ENCODE peak calls at places on chromosome 16, in nine cellular contexts. One of them, this sample, is unnamed.

GRCh38 chr16:5044011-5044540 is 10.3 kb upstream of the NAGPA start:
- DNase-seq in hypothalamus: no peak
- DNase-seq in posterior cingulate gyrus: no peak
- DNase-seq in type B pancreatic cell: no peak
- DNase-seq in C1 segment of cervical spinal cord: no peak
- DNase-seq in adipocyte: no peak
- DNase-seq in brain microvascular endothelial cell: no peak
- DNase-seq in HCEC 1CT: no peak
- DNase-seq in NCI-H2029 treated with DMSO at 0.1 percent for 48 hours: no peak
- DNase-seq in this sample: no peak

GRCh38 chr16:70801611-70802010 is 653 bp upstream of the VAC14 start:
- DNase-seq in hypothalamus: no peak
- DNase-seq in posterior cingulate gyrus: no peak
- DNase-seq in type B pancreatic cell: no peak
- DNase-seq in C1 segment of cervical spinal cord: no peak
- DNase-seq in adipocyte: no peak
- DNase-seq in brain microvascular endothelial cell: no peak
- DNase-seq in HCEC 1CT: no peak
- DNase-seq in NCI-H2029 treated with DMSO at 0.1 percent for 48 hours: no peak
- DNase-seq in this sample: no peak

GRCh38 chr16:1691956-1692355 is 13.9 kb downstream of the JPT2 start:
- DNase-seq in hypothalamus: no peak
- DNase-seq in posterior cingulate gyrus: peak
- DNase-seq in type B pancreatic cell: no peak
- DNase-seq in C1 segment of cervical spinal cord: no peak
- DNase-seq in adipocyte: peak
- DNase-seq in brain microvascular endothelial cell: peak
- DNase-seq in HCEC 1CT: peak
- DNase-seq in NCI-H2029 treated with DMSO at 0.1 percent for 48 hours: no peak
- DNase-seq in this sample: peak

GRCh38 chr16:85205747-85206471 is 93.6 kb upstream of the CIBAR2 start:
- DNase-seq in hypothalamus: no peak
- DNase-seq in posterior cingulate gyrus: no peak
- DNase-seq in type B pancreatic cell: no peak
- DNase-seq in C1 segment of cervical spinal cord: no peak
- DNase-seq in adipocyte: no peak
- DNase-seq in brain microvascular endothelial cell: no peak
- DNase-seq in HCEC 1CT: peak
- DNase-seq in NCI-H2029 treated with DMSO at 0.1 percent for 48 hours: no peak
- DNase-seq in this sample: no peak

GRCh38 chr16:68790130-68790761 is 53.1 kb upstream of the TANGO6 start:
- DNase-seq in hypothalamus: no peak
- DNase-seq in posterior cingulate gyrus: no peak
- DNase-seq in type B pancreatic cell: no peak
- DNase-seq in C1 segment of cervical spinal cord: no peak
- DNase-seq in adipocyte: peak
- DNase-seq in brain microvascular endothelial cell: peak
- DNase-seq in HCEC 1CT: peak
- DNase-seq in NCI-H2029 treated with DMSO at 0.1 percent for 48 hours: no peak
- DNase-seq in this sample: no peak

GRCh38 chr16:88747588-88748301 is 37.3 kb downstream of the PIEZO1 start:
- DNase-seq in hypothalamus: no peak
- DNase-seq in posterior cingulate gyrus: no peak
- DNase-seq in type B pancreatic cell: no peak
- DNase-seq in C1 segment of cervical spinal cord: no peak
- DNase-seq in adipocyte: no peak
- DNase-seq in brain microvascular endothelial cell: no peak
- DNase-seq in HCEC 1CT: peak
- DNase-seq in NCI-H2029 treated with DMSO at 0.1 percent for 48 hours: no peak
- DNase-seq in this sample: no peak

GRCh38 chr16:85256190-85256739 is 144.0 kb upstream of the CIBAR2 start:
- DNase-seq in hypothalamus: no peak
- DNase-seq in posterior cingulate gyrus: no peak
- DNase-seq in type B pancreatic cell: no peak
- DNase-seq in C1 segment of cervical spinal cord: no peak
- DNase-seq in adipocyte: no peak
- DNase-seq in brain microvascular endothelial cell: no peak
- DNase-seq in HCEC 1CT: no peak
- DNase-seq in NCI-H2029 treated with DMSO at 0.1 percent for 48 hours: no peak
- DNase-seq in this sample: no peak

GRCh38 chr16:16095646-16096045 is 127.6 kb downstream of the ABCC6 start:
- DNase-seq in hypothalamus: no peak
- DNase-seq in posterior cingulate gyrus: no peak
- DNase-seq in type B pancreatic cell: no peak
- DNase-seq in C1 segment of cervical spinal cord: no peak
- DNase-seq in adipocyte: no peak
- DNase-seq in brain microvascular endothelial cell: no peak
- DNase-seq in HCEC 1CT: peak
- DNase-seq in NCI-H2029 treated with DMSO at 0.1 percent for 48 hours: no peak
- DNase-seq in this sample: no peak

GRCh38 chr16:14600164-14600563 is 29.9 kb downstream of the PARN start:
- DNase-seq in hypothalamus: no peak
- DNase-seq in posterior cingulate gyrus: no peak
- DNase-seq in type B pancreatic cell: no peak
- DNase-seq in C1 segment of cervical spinal cord: no peak
- DNase-seq in adipocyte: peak
- DNase-seq in brain microvascular endothelial cell: peak
- DNase-seq in HCEC 1CT: peak
- DNase-seq in NCI-H2029 treated with DMSO at 0.1 percent for 48 hours: no peak
- DNase-seq in this sample: no peak

GRCh38 chr16:88376835-88377726 is 5.7 kb upstream of the ZNF469 start:
- DNase-seq in hypothalamus: no peak
- DNase-seq in posterior cingulate gyrus: no peak
- DNase-seq in type B pancreatic cell: no peak
- DNase-seq in C1 segment of cervical spinal cord: no peak
- DNase-seq in adipocyte: no peak
- DNase-seq in brain microvascular endothelial cell: no peak
- DNase-seq in HCEC 1CT: no peak
- DNase-seq in NCI-H2029 treated with DMSO at 0.1 percent for 48 hours: no peak
- DNase-seq in this sample: no peak

GRCh38 chr16:74726736-74727135 is 26.1 kb upstream of the MLKL start:
- DNase-seq in hypothalamus: no peak
- DNase-seq in posterior cingulate gyrus: no peak
- DNase-seq in type B pancreatic cell: no peak
- DNase-seq in C1 segment of cervical spinal cord: no peak
- DNase-seq in adipocyte: no peak
- DNase-seq in brain microvascular endothelial cell: peak
- DNase-seq in HCEC 1CT: no peak
- DNase-seq in NCI-H2029 treated with DMSO at 0.1 percent for 48 hours: no peak
- DNase-seq in this sample: no peak

GRCh38 chr16:70665806-70666735 is 19.7 kb downstream of the IL34 start:
- DNase-seq in hypothalamus: no peak
- DNase-seq in posterior cingulate gyrus: no peak
- DNase-seq in type B pancreatic cell: no peak
- DNase-seq in C1 segment of cervical spinal cord: no peak
- DNase-seq in adipocyte: no peak
- DNase-seq in brain microvascular endothelial cell: no peak
- DNase-seq in HCEC 1CT: no peak
- DNase-seq in NCI-H2029 treated with DMSO at 0.1 percent for 48 hours: no peak
- DNase-seq in this sample: no peak

GRCh38 chr16:85998868-85999729 is 100.1 kb downstream of the IRF8 start:
- DNase-seq in hypothalamus: no peak
- DNase-seq in posterior cingulate gyrus: no peak
- DNase-seq in type B pancreatic cell: no peak
- DNase-seq in C1 segment of cervical spinal cord: no peak
- DNase-seq in adipocyte: no peak
- DNase-seq in brain microvascular endothelial cell: no peak
- DNase-seq in HCEC 1CT: no peak
- DNase-seq in NCI-H2029 treated with DMSO at 0.1 percent for 48 hours: no peak
- DNase-seq in this sample: no peak

GRCh38 chr16:78684040-78684611 is 584.7 kb downstream of the WWOX start:
- DNase-seq in hypothalamus: no peak
- DNase-seq in posterior cingulate gyrus: no peak
- DNase-seq in type B pancreatic cell: no peak
- DNase-seq in C1 segment of cervical spinal cord: no peak
- DNase-seq in adipocyte: peak
- DNase-seq in brain microvascular endothelial cell: peak
- DNase-seq in HCEC 1CT: peak
- DNase-seq in NCI-H2029 treated with DMSO at 0.1 percent for 48 hours: no peak
- DNase-seq in this sample: no peak

GRCh38 chr16:80803341-80804060 is 897 bp downstream of the CDYL2 start:
- DNase-seq in hypothalamus: no peak
- DNase-seq in posterior cingulate gyrus: no peak
- DNase-seq in type B pancreatic cell: peak
- DNase-seq in C1 segment of cervical spinal cord: no peak
- DNase-seq in adipocyte: peak
- DNase-seq in brain microvascular endothelial cell: no peak
- DNase-seq in HCEC 1CT: no peak
- DNase-seq in NCI-H2029 treated with DMSO at 0.1 percent for 48 hours: no peak
- DNase-seq in this sample: no peak

GRCh38 chr16:10876799-10877341 is at the start of gene CIITA:
- DNase-seq in hypothalamus: peak
- DNase-seq in posterior cingulate gyrus: peak
- DNase-seq in type B pancreatic cell: no peak
- DNase-seq in C1 segment of cervical spinal cord: no peak
- DNase-seq in adipocyte: peak
- DNase-seq in brain microvascular endothelial cell: peak
- DNase-seq in HCEC 1CT: peak
- DNase-seq in NCI-H2029 treated with DMSO at 0.1 percent for 48 hours: no peak
- DNase-seq in this sample: peak

GRCh38 chr16:47058295-47059086 is 85.0 kb upstream of the DNAJA2 start:
- DNase-seq in hypothalamus: no peak
- DNase-seq in posterior cingulate gyrus: no peak
- DNase-seq in type B pancreatic cell: no peak
- DNase-seq in C1 segment of cervical spinal cord: no peak
- DNase-seq in adipocyte: no peak
- DNase-seq in brain microvascular endothelial cell: peak
- DNase-seq in HCEC 1CT: no peak
- DNase-seq in NCI-H2029 treated with DMSO at 0.1 percent for 48 hours: peak
- DNase-seq in this sample: no peak

GRCh38 chr16:30546115-30546514 is 11.5 kb upstream of the ZNF747 start:
- DNase-seq in hypothalamus: no peak
- DNase-seq in posterior cingulate gyrus: no peak
- DNase-seq in type B pancreatic cell: no peak
- DNase-seq in C1 segment of cervical spinal cord: no peak
- DNase-seq in adipocyte: no peak
- DNase-seq in brain microvascular endothelial cell: no peak
- DNase-seq in HCEC 1CT: no peak
- DNase-seq in NCI-H2029 treated with DMSO at 0.1 percent for 48 hours: no peak
- DNase-seq in this sample: no peak

GRCh38 chr16:88351521-88352101 is 31.1 kb upstream of the ZNF469 start:
- DNase-seq in hypothalamus: no peak
- DNase-seq in posterior cingulate gyrus: no peak
- DNase-seq in type B pancreatic cell: no peak
- DNase-seq in C1 segment of cervical spinal cord: no peak
- DNase-seq in adipocyte: no peak
- DNase-seq in brain microvascular endothelial cell: no peak
- DNase-seq in HCEC 1CT: no peak
- DNase-seq in NCI-H2029 treated with DMSO at 0.1 percent for 48 hours: no peak
- DNase-seq in this sample: no peak

GRCh38 chr16:74578838-74579237 is 28.1 kb downstream of the GLG1 start:
- DNase-seq in hypothalamus: no peak
- DNase-seq in posterior cingulate gyrus: no peak
- DNase-seq in type B pancreatic cell: no peak
- DNase-seq in C1 segment of cervical spinal cord: no peak
- DNase-seq in adipocyte: no peak
- DNase-seq in brain microvascular endothelial cell: no peak
- DNase-seq in HCEC 1CT: no peak
- DNase-seq in NCI-H2029 treated with DMSO at 0.1 percent for 48 hours: no peak
- DNase-seq in this sample: no peak

GRCh38 chr16:13921328-13921727 is 1.4 kb downstream of the ERCC4 start:
- DNase-seq in hypothalamus: no peak
- DNase-seq in posterior cingulate gyrus: no peak
- DNase-seq in type B pancreatic cell: no peak
- DNase-seq in C1 segment of cervical spinal cord: no peak
- DNase-seq in adipocyte: no peak
- DNase-seq in brain microvascular endothelial cell: no peak
- DNase-seq in HCEC 1CT: no peak
- DNase-seq in NCI-H2029 treated with DMSO at 0.1 percent for 48 hours: no peak
- DNase-seq in this sample: no peak

GRCh38 chr16:85233520-85233919 is 121.2 kb upstream of the CIBAR2 start:
- DNase-seq in hypothalamus: no peak
- DNase-seq in posterior cingulate gyrus: no peak
- DNase-seq in type B pancreatic cell: no peak
- DNase-seq in C1 segment of cervical spinal cord: no peak
- DNase-seq in adipocyte: no peak
- DNase-seq in brain microvascular endothelial cell: no peak
- DNase-seq in HCEC 1CT: no peak
- DNase-seq in NCI-H2029 treated with DMSO at 0.1 percent for 48 hours: no peak
- DNase-seq in this sample: no peak

GRCh38 chr16:89408315-89408714 is 82.0 kb downstream of the ANKRD11 start:
- DNase-seq in hypothalamus: no peak
- DNase-seq in posterior cingulate gyrus: no peak
- DNase-seq in type B pancreatic cell: no peak
- DNase-seq in C1 segment of cervical spinal cord: no peak
- DNase-seq in adipocyte: no peak
- DNase-seq in brain microvascular endothelial cell: no peak
- DNase-seq in HCEC 1CT: no peak
- DNase-seq in NCI-H2029 treated with DMSO at 0.1 percent for 48 hours: no peak
- DNase-seq in this sample: no peak

GRCh38 chr16:29729116-29729521 is 16.7 kb downstream of the C16orf54 start:
- DNase-seq in hypothalamus: no peak
- DNase-seq in posterior cingulate gyrus: no peak
- DNase-seq in type B pancreatic cell: no peak
- DNase-seq in C1 segment of cervical spinal cord: no peak
- DNase-seq in adipocyte: peak
- DNase-seq in brain microvascular endothelial cell: peak
- DNase-seq in HCEC 1CT: peak
- DNase-seq in NCI-H2029 treated with DMSO at 0.1 percent for 48 hours: no peak
- DNase-seq in this sample: peak

GRCh38 chr16:85491798-85492616 is 121.1 kb upstream of the GSE1 start:
- DNase-seq in hypothalamus: no peak
- DNase-seq in posterior cingulate gyrus: peak
- DNase-seq in type B pancreatic cell: no peak
- DNase-seq in C1 segment of cervical spinal cord: no peak
- DNase-seq in adipocyte: no peak
- DNase-seq in brain microvascular endothelial cell: no peak
- DNase-seq in HCEC 1CT: no peak
- DNase-seq in NCI-H2029 treated with DMSO at 0.1 percent for 48 hours: no peak
- DNase-seq in this sample: peak

GRCh38 chr16:474420-475122 is 49.1 kb downstream of the RAB11FIP3 start:
- DNase-seq in hypothalamus: no peak
- DNase-seq in posterior cingulate gyrus: no peak
- DNase-seq in type B pancreatic cell: no peak
- DNase-seq in C1 segment of cervical spinal cord: no peak
- DNase-seq in adipocyte: no peak
- DNase-seq in brain microvascular endothelial cell: no peak
- DNase-seq in HCEC 1CT: no peak
- DNase-seq in NCI-H2029 treated with DMSO at 0.1 percent for 48 hours: no peak
- DNase-seq in this sample: peak

GRCh38 chr16:30602595-30603277 is 7.5 kb downstream of the ZNF689 start:
- DNase-seq in hypothalamus: no peak
- DNase-seq in posterior cingulate gyrus: no peak
- DNase-seq in type B pancreatic cell: no peak
- DNase-seq in C1 segment of cervical spinal cord: no peak
- DNase-seq in adipocyte: peak
- DNase-seq in brain microvascular endothelial cell: no peak
- DNase-seq in HCEC 1CT: peak
- DNase-seq in NCI-H2029 treated with DMSO at 0.1 percent for 48 hours: no peak
- DNase-seq in this sample: peak